ENCODE peak calls at places on chromosome 21, in four cellular contexts. Z is foreskin fibroblast, U is HEK293T, S is suprapubic skin. J is an unnamed sample.

GRCh38 chr21:45093064-45093532 is 18.7 kb downstream of the ADARB1 start:
- DNase-seq in Z (no peak), U (no peak), S (no peak), J (no peak)

GRCh38 chr21:42028754-42029385 is 18.7 kb upstream of the ZBTB21 start:
- DNase-seq in Z (no peak), U (no peak), S (no peak), J (no peak)

GRCh38 chr21:33088384-33088783 is 18.4 kb downstream of the OLIG1 start:
- DNase-seq in Z (no peak), U (no peak), S (no peak), J (no peak)

GRCh38 chr21:35275776-35276175 is 226.7 kb upstream of the RUNX1 start:
- DNase-seq in Z (no peak), U (no peak), S (no peak), J (no peak)

GRCh38 chr21:36846624-36847023 is 119.8 kb downstream of the HLCS start:
- DNase-seq in Z (no peak), U (no peak), S (no peak), J (no peak)

GRCh38 chr21:16113052-16113715 is 383.4 kb downstream of the USP25 start:
- DNase-seq in Z (peak; percentile 38), U (no peak), S (no peak), J (no peak)

GRCh38 chr21:45834026-45834715 is 147.4 kb upstream of the COL6A1 start:
- DNase-seq in Z (no peak), U (no peak), S (no peak), J (no peak)

GRCh38 chr21:34302496-34302895 is 61.3 kb upstream of the KCNE2 start:
- DNase-seq in Z (peak; percentile 21), U (no peak), S (no peak), J (no peak)

GRCh38 chr21:34930971-34931370 is 118.1 kb downstream of the RUNX1 start:
- DNase-seq in Z (no peak), U (no peak), S (no peak), J (no peak)

GRCh38 chr21:31659286-31660133 is at the start of gene SOD1:
- DNase-seq in Z (peak; percentile 92), U (peak; percentile 98), S (peak; percentile 97), J (peak; percentile 97)

GRCh38 chr21:35226960-35227741 is 178.0 kb upstream of the RUNX1 start:
- DNase-seq in Z (no peak), U (no peak), S (no peak), J (no peak)

GRCh38 chr21:33286076-33286475 is 19.9 kb downstream of the IL10RB start:
- DNase-seq in Z (no peak), U (no peak), S (no peak), J (no peak)

GRCh38 chr21:34003428-34003827 is 70.0 kb upstream of the MRPS6 start:
- DNase-seq in Z (no peak), U (no peak), S (no peak), J (no peak)

GRCh38 chr21:33924079-33924765 is 8.6 kb upstream of the ATP5PO start:
- DNase-seq in Z (peak; percentile 58), U (peak; percentile 82), S (peak; percentile 91), J (peak; percentile 72)

GRCh38 chr21:20720623-20721022 is 277.6 kb upstream of the NCAM2 start:
- DNase-seq in Z (no peak), U (no peak), S (no peak), J (no peak)

GRCh38 chr21:45138199-45139002 is 64.0 kb downstream of the ADARB1 start:
- DNase-seq in Z (peak; percentile 41), U (peak; percentile 82), S (no peak), J (peak; percentile 59)

GRCh38 chr21:42593815-42594157 is 59.6 kb upstream of the PDE9A start:
- DNase-seq in Z (no peak), U (no peak), S (no peak), J (no peak)

GRCh38 chr21:17854771-17855170 is 35.6 kb upstream of the C21orf91 start:
- DNase-seq in Z (no peak), U (no peak), S (no peak), J (no peak)

GRCh38 chr21:17071093-17071492 is 441.8 kb upstream of the CXADR start:
- DNase-seq in Z (no peak), U (no peak), S (no peak), J (no peak)

GRCh38 chr21:18722193-18722592 is 318.6 kb upstream of the TMPRSS15 start:
- DNase-seq in Z (no peak), U (no peak), S (no peak), J (no peak)

GRCh38 chr21:36412916-36413315 is 27.7 kb downstream of the CHAF1B start:
- DNase-seq in Z (no peak), U (no peak), S (no peak), J (no peak)

GRCh38 chr21:42237577-42237976 is 18.6 kb downstream of the ABCG1 start:
- DNase-seq in Z (no peak), U (no peak), S (no peak), J (no peak)

GRCh38 chr21:32991299-32991850 is 34.4 kb upstream of the OLIG2 start:
- DNase-seq in Z (no peak), U (no peak), S (no peak), J (no peak)

GRCh38 chr21:45385549-45386050 is 19.4 kb upstream of the COL18A1 start:
- DNase-seq in Z (no peak), U (no peak), S (peak; percentile 52), J (no peak)

GRCh38 chr21:15627823-15628222 is 102.0 kb upstream of the USP25 start:
- DNase-seq in Z (no peak), U (no peak), S (no peak), J (no peak)

GRCh38 chr21:45011911-45012660 is 62.3 kb upstream of the ADARB1 start:
- DNase-seq in Z (peak; percentile 91), U (no peak), S (peak; percentile 65), J (peak; percentile 98)

GRCh38 chr21:35325953-35326352 is 276.9 kb upstream of the RUNX1 start:
- DNase-seq in Z (no peak), U (no peak), S (no peak), J (no peak)

GRCh38 chr21:27953328-27954045 is 986.6 kb upstream of the ADAMTS5 start:
- DNase-seq in Z (no peak), U (no peak), S (no peak), J (no peak)

GRCh38 chr21:16070207-16070651 is 340.4 kb downstream of the USP25 start:
- DNase-seq in Z (no peak), U (no peak), S (no peak), J (no peak)

GRCh38 chr21:26293291-26293946 is 122.8 kb upstream of the APP start:
- DNase-seq in Z (no peak), U (no peak), S (no peak), J (no peak)

GRCh38 chr21:44455524-44456206 is 355 bp downstream of the LRRC3 start:
- DNase-seq in Z (peak; percentile 32), U (peak; percentile 59), S (no peak), J (no peak)

GRCh38 chr21:32930673-32931072 is 95.1 kb upstream of the OLIG2 start:
- DNase-seq in Z (no peak), U (no peak), S (no peak), J (no peak)

GRCh38 chr21:33904041-33904440 is 11.6 kb downstream of the ATP5PO start:
- DNase-seq in Z (no peak), U (no peak), S (no peak), J (no peak)

GRCh38 chr21:44024895-44025353 is 12.8 kb downstream of the TRAPPC10 start:
- DNase-seq in Z (peak; percentile 30), U (peak; percentile 65), S (peak; percentile 76), J (peak; percentile 45)

GRCh38 chr21:39137248-39138186 is 45.7 kb downstream of the PSMG1 start:
- DNase-seq in Z (peak; percentile 25), U (no peak), S (no peak), J (no peak)

GRCh38 chr21:32844653-32845443 is 73.3 kb upstream of the PAXBP1 start:
- DNase-seq in Z (peak; percentile 77), U (peak; percentile 24), S (no peak), J (peak; percentile 20)

GRCh38 chr21:41739011-41739410 is 27.8 kb downstream of the RIPK4 start:
- DNase-seq in Z (no peak), U (no peak), S (no peak), J (no peak)